ENCODE peak calls at places on chromosomes 5 and 9, in seven cellular contexts. A, G, Z, P, T, K and U are unnamed samples. For H3K4me1, the result is how much of the 10 kb centered on the place peaks cover.

GRCh38 chr5:172118891-172119290 is 69.1 kb downstream of the STK10 start:
- DNase-seq in A (no peak), G (no peak), Z (no peak), P (no peak), T (no peak), K (no peak), U (peak)

GRCh38 chr5:87851603-87852002 is 417.0 kb downstream of the TMEM161B start:
- DNase-seq in A (no peak), G (no peak), Z (no peak), P (no peak), T (no peak), K (no peak), U (no peak)

GRCh38 chr9:21996438-21996837 is 1.8 kb downstream of the CDKN2B-AS1 start:
- DNase-seq in A (no peak), G (no peak), Z (no peak), P (no peak), T (no peak), K (no peak), U (no peak)

GRCh38 chr9:91883503-91883902 is 66.5 kb downstream of the ROR2 start:
- DNase-seq in A (no peak), G (no peak), Z (no peak), P (no peak), T (no peak), K (no peak), U (no peak)

GRCh38 chr5:96597441-96598020 is 64.6 kb upstream of the CAST start:
- DNase-seq in A (peak), G (no peak), Z (no peak), P (peak), T (peak), K (no peak), U (no peak)

GRCh38 chr9:133963166-133963565 is 29.0 kb downstream of the VAV2 start:
- DNase-seq in A (no peak), G (no peak), Z (peak), P (no peak), T (no peak), K (no peak), U (no peak)

GRCh38 chr5:35430381-35431162 is 187.1 kb upstream of the SPEF2 start:
- DNase-seq in A (no peak), G (no peak), Z (no peak), P (no peak), T (peak), K (no peak), U (no peak)

GRCh38 chr5:111914957-111915356 is 158.0 kb upstream of the NREP start:
- DNase-seq in A (no peak), G (no peak), Z (no peak), P (no peak), T (no peak), K (no peak), U (no peak)

GRCh38 chr5:172642511-172642910 is 1.4 kb downstream of the NEURL1B start:
- DNase-seq in A (peak), G (no peak), Z (no peak), P (no peak), T (no peak), K (no peak), U (no peak)

GRCh38 chr5:3124410-3124809 is 372.9 kb upstream of the IRX2 start:
- DNase-seq in A (no peak), G (no peak), Z (no peak), P (no peak), T (no peak), K (no peak), U (no peak)

GRCh38 chr5:135864503-135865443 is 30.3 kb downstream of the SLC25A48 start:
- DNase-seq in A (no peak), G (no peak), Z (no peak), P (no peak), T (no peak), K (no peak), U (no peak)

GRCh38 chr5:138753794-138754698 is 821 bp downstream of the CTNNA1 start:
- DNase-seq in A (peak), G (peak), Z (peak), P (peak), T (peak), K (peak), U (peak)
- H3K4me1 ChIP-seq in A (under half), G (under half), Z (under half), P (under half), T (under half), K (under half), U (under half)

DNA sequence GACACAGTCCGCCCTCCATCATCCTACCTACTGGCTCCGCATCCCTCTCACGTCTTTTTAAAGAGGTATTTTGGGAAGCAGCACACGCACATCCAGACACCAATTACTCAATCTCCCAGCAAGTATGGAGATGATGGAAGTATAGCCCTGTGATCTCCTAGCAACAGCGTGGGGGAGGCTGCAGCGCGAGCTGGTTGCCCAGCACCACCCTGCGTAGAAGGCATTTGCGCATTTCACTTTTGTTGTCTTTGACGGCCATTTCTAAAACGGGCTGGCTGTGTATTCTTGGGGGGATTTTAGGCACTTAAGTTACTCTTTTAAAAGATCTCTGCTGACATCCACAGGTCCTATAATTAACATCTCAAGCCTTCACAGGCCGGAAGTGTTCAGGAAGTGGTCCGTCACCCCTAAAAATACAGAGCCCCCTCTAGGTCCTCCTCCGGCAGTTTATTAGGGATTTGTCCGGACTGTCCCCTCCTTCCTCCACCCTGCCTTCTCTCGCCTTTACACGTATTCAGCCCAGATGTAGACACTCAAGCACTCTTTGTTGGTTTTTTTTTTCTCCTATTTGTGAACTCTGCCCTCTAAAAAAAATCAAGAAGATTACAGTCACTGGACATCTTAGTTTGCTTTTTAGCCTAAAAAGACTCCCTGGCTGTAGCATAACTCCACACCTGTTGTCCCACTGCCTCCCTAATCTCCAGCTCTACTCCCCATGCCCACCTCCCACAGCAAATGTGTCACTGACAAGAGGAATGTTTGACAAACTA is 371.5 kb downstream of the NTRK2 start:
- DNase-seq in A (no peak), G (no peak), Z (peak), P (no peak), T (no peak), K (no peak), U (no peak)
- H3K27ac ChIP-seq in A (no peak), G (no peak), Z (no peak), P (no peak), T (no peak), K (no peak), U (no peak)

GRCh38 chr5:40384782-40385390 is 294.8 kb upstream of the PTGER4 start:
- DNase-seq in A (no peak), G (no peak), Z (no peak), P (no peak), T (peak), K (no peak), U (no peak)
- H3K4me1 ChIP-seq in A (under half), G (under half), Z (under half), P (under half), T (half or more), K (under half), U (under half)

DNA sequence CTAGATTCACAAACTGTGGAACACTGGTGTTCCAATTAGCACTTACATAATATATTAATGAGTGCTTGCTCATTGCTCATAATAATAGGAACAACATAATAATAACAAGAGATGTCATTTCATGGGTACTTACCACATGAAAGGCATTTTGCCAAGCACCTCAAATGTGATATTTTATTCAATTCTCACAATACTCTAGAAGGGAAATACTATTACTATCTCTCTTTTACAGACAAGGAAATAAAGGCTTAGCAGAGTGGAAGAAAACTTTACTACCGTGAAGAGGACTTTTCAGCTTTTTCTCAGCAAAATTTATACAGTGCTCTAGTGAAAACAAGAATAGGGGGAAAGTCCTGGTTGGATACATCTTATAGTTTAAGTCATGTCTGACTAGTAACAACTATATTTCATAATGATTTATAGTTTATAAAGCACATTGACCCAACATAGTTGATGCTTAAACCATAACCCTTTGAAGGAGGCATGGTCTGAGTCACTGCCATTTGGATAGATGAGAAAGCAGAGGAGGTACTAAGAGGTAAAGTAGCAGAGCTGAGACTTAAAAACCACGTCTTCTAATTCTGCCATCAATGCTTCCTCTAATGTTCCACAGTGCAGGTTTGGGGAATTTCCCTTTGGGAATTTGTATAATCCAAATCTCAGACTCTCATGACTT is 124.7 kb downstream of the CEP120 start:
- DNase-seq in A (no peak), G (no peak), Z (no peak), P (no peak), T (no peak), K (no peak), U (no peak)
- H3K27ac ChIP-seq in A (no peak), G (no peak), Z (no peak), P (no peak), T (no peak), K (no peak), U (no peak)

GRCh38 chr5:37722236-37723146 is 117.3 kb downstream of the GDNF start:
- DNase-seq in A (peak), G (no peak), Z (no peak), P (peak), T (peak), K (peak), U (no peak)

GRCh38 chr5:37725185-37725584 is 114.7 kb downstream of the GDNF start:
- DNase-seq in A (no peak), G (no peak), Z (no peak), P (no peak), T (no peak), K (no peak), U (no peak)

GRCh38 chr5:37721447-37721871 is 118.4 kb downstream of the GDNF start:
- DNase-seq in A (peak), G (no peak), Z (no peak), P (no peak), T (no peak), K (no peak), U (no peak)

GRCh38 chr5:37724395-37725125 is 115.3 kb downstream of the GDNF start:
- DNase-seq in A (no peak), G (no peak), Z (no peak), P (no peak), T (peak), K (no peak), U (no peak)

GRCh38 chr5:37723147-37723961 is 116.5 kb downstream of the GDNF start:
- DNase-seq in A (no peak), G (no peak), Z (no peak), P (no peak), T (peak), K (peak), U (no peak)
- H3K4me1 ChIP-seq in A (under half), G (under half), Z (under half), P (under half), T (under half), K (under half), U (under half)

DNA sequence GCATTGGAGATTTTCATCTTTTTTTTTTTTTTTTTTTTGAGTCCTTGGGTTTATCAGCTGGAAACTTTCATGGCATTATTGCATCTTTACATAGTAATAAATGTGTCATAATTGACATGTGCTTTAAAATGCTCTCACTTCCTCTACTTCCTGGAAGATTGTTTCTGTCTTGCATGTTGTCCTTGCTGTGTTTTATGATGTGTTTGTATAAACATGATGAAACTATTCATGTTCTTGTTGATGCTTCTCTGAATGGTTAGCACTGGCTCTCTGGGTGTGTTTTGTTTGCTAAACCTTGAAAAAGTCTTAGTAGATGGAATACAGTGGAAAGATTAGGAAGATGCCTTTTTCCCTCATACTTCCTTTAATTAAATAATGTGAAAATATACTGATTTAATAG is 87.9 kb downstream of the IQGAP2 start:
- DNase-seq in A (no peak), G (no peak), Z (no peak), P (no peak), T (no peak), K (peak), U (no peak)
- H3K27ac ChIP-seq in A (no peak), G (no peak), Z (no peak), P (no peak), T (no peak), K (no peak), U (no peak)

DNA sequence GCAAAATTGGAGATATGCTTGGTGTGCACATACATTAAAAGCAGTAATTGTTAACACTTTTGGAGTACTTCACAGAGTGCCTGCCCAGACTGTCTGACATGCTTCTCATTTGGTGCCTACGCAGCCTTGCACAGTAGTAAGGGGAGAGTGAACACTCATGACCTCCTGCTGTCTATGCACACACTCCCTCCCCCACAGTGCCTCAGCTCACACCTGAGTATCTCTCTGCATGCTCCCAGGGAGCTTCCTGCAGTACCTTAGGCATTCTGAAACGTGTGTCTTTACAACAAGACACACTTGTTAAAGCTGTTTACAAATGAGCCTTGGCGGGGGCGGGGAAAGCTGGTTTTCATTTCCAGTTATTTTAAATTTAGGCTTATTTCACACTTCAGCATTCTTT is 18.0 kb downstream of the MAP3K1 start:
- DNase-seq in A (no peak), G (no peak), Z (no peak), P (no peak), T (no peak), K (no peak), U (no peak)
- H3K4me1 ChIP-seq in A (under half), G (under half), Z (under half), P (under half), T (under half), K (under half), U (under half)

GRCh38 chr5:141525659-141526058 is 36.8 kb downstream of the PCDHGC5 start:
- DNase-seq in A (no peak), G (no peak), Z (no peak), P (no peak), T (no peak), K (no peak), U (no peak)

GRCh38 chr5:141522301-141522700 is 33.4 kb downstream of the PCDHGC5 start:
- DNase-seq in A (no peak), G (no peak), Z (no peak), P (no peak), T (no peak), K (no peak), U (no peak)

GRCh38 chr5:141521244-141521781 is 32.4 kb downstream of the PCDHGC5 start:
- DNase-seq in A (peak), G (no peak), Z (peak), P (peak), T (peak), K (peak), U (peak)

GRCh38 chr5:141524604-141525597 is 36.0 kb downstream of the PCDHGC5 start:
- DNase-seq in A (peak), G (peak), Z (peak), P (peak), T (peak), K (peak), U (peak)

GRCh38 chr5:141523991-141524390 is 35.1 kb downstream of the PCDHGC5 start:
- DNase-seq in A (no peak), G (no peak), Z (no peak), P (no peak), T (no peak), K (no peak), U (no peak)
- H3K27ac ChIP-seq in A (peak), G (peak), Z (peak), P (peak), T (peak), K (no peak), U (peak)